ENCODE peak calls at places on chromosomes 13 and 19, in seven cellular contexts. One of them, this sample, is unnamed.

GRCh38 chr19:11624064-11624463 is 26.8 kb downstream of the ZNF627 start:
- DNase-seq in fibroblast of lung: peak
- DNase-seq in AG10803: peak
- DNase-seq in BJ: peak
- DNase-seq in coronary artery: no peak
- DNase-seq in choroid plexus epithelial cell: peak
- DNase-seq in ovary: no peak
- DNase-seq in this sample: peak

GRCh38 chr19:2359992-2360875 is at the start of gene TMPRSS9:
- DNase-seq in fibroblast of lung: no peak
- DNase-seq in AG10803: no peak
- DNase-seq in BJ: no peak
- DNase-seq in coronary artery: no peak
- DNase-seq in choroid plexus epithelial cell: no peak
- DNase-seq in ovary: no peak
- DNase-seq in this sample: no peak

GRCh38 chr13:61417171-61417570 is 1.5 kb upstream of the PCDH20 start:
- DNase-seq in fibroblast of lung: no peak
- DNase-seq in AG10803: no peak
- DNase-seq in BJ: no peak
- DNase-seq in coronary artery: no peak
- DNase-seq in choroid plexus epithelial cell: no peak
- DNase-seq in ovary: no peak
- DNase-seq in this sample: no peak

GRCh38 chr13:60811581-60811980 is 414.6 kb downstream of the TDRD3 start:
- DNase-seq in fibroblast of lung: no peak
- DNase-seq in AG10803: no peak
- DNase-seq in BJ: no peak
- DNase-seq in coronary artery: no peak
- DNase-seq in choroid plexus epithelial cell: no peak
- DNase-seq in ovary: no peak
- DNase-seq in this sample: no peak

GRCh38 chr19:13083627-13084026 is 19.0 kb downstream of the LYL1 start:
- DNase-seq in fibroblast of lung: no peak
- DNase-seq in AG10803: no peak
- DNase-seq in BJ: no peak
- DNase-seq in coronary artery: no peak
- DNase-seq in choroid plexus epithelial cell: peak
- DNase-seq in ovary: no peak
- DNase-seq in this sample: no peak

GRCh38 chr13:46687810-46688209 is 109.2 kb downstream of the ESD start:
- DNase-seq in fibroblast of lung: peak
- DNase-seq in AG10803: no peak
- DNase-seq in BJ: no peak
- DNase-seq in coronary artery: no peak
- DNase-seq in choroid plexus epithelial cell: peak
- DNase-seq in ovary: no peak
- DNase-seq in this sample: peak

GRCh38 chr19:54458648-54459281 is 4.8 kb downstream of the LENG9 start:
- DNase-seq in fibroblast of lung: no peak
- DNase-seq in AG10803: no peak
- DNase-seq in BJ: no peak
- DNase-seq in coronary artery: no peak
- DNase-seq in choroid plexus epithelial cell: no peak
- DNase-seq in ovary: no peak
- DNase-seq in this sample: no peak

GRCh38 chr19:11519138-11519537 is 9.8 kb downstream of the ECSIT start:
- DNase-seq in fibroblast of lung: no peak
- DNase-seq in AG10803: no peak
- DNase-seq in BJ: no peak
- DNase-seq in coronary artery: no peak
- DNase-seq in choroid plexus epithelial cell: no peak
- DNase-seq in ovary: no peak
- DNase-seq in this sample: no peak

GRCh38 chr19:54190942-54191670 is at the start of gene TSEN34:
- DNase-seq in fibroblast of lung: no peak
- DNase-seq in AG10803: peak
- DNase-seq in BJ: peak
- DNase-seq in coronary artery: peak
- DNase-seq in choroid plexus epithelial cell: peak
- DNase-seq in ovary: peak
- DNase-seq in this sample: peak

GRCh38 chr13:48896312-48896711 is 79.4 kb upstream of the FNDC3A start:
- DNase-seq in fibroblast of lung: peak
- DNase-seq in AG10803: peak
- DNase-seq in BJ: no peak
- DNase-seq in coronary artery: no peak
- DNase-seq in choroid plexus epithelial cell: peak
- DNase-seq in ovary: no peak
- DNase-seq in this sample: peak

GRCh38 chr19:33472696-33473624 is 48.6 kb downstream of the PEPD start:
- DNase-seq in fibroblast of lung: peak
- DNase-seq in AG10803: peak
- DNase-seq in BJ: peak
- DNase-seq in coronary artery: no peak
- DNase-seq in choroid plexus epithelial cell: peak
- DNase-seq in ovary: no peak
- DNase-seq in this sample: peak

GRCh38 chr19:2636897-2637683 is 65.4 kb downstream of the GNG7 start:
- DNase-seq in fibroblast of lung: peak
- DNase-seq in AG10803: peak
- DNase-seq in BJ: no peak
- DNase-seq in coronary artery: peak
- DNase-seq in choroid plexus epithelial cell: peak
- DNase-seq in ovary: peak
- DNase-seq in this sample: peak

GRCh38 chr19:15717781-15718180 is 10.0 kb upstream of the OR10H2 start:
- DNase-seq in fibroblast of lung: no peak
- DNase-seq in AG10803: no peak
- DNase-seq in BJ: no peak
- DNase-seq in coronary artery: no peak
- DNase-seq in choroid plexus epithelial cell: no peak
- DNase-seq in ovary: no peak
- DNase-seq in this sample: no peak

GRCh38 chr13:43006893-43007631 is 15.0 kb upstream of the EPSTI1 start:
- DNase-seq in fibroblast of lung: peak
- DNase-seq in AG10803: peak
- DNase-seq in BJ: no peak
- DNase-seq in coronary artery: no peak
- DNase-seq in choroid plexus epithelial cell: peak
- DNase-seq in ovary: no peak
- DNase-seq in this sample: peak

GRCh38 chr19:38389957-38390924 is 1.7 kb downstream of the SPRED3 start:
- DNase-seq in fibroblast of lung: no peak
- DNase-seq in AG10803: no peak
- DNase-seq in BJ: no peak
- DNase-seq in coronary artery: no peak
- DNase-seq in choroid plexus epithelial cell: no peak
- DNase-seq in ovary: no peak
- DNase-seq in this sample: no peak

GRCh38 chr13:19181021-19181620 is 503 bp downstream of the TUBA3C start:
- DNase-seq in fibroblast of lung: no peak
- DNase-seq in AG10803: no peak
- DNase-seq in BJ: no peak
- DNase-seq in coronary artery: peak
- DNase-seq in choroid plexus epithelial cell: no peak
- DNase-seq in ovary: no peak
- DNase-seq in this sample: no peak

GRCh38 chr13:45464141-45464686 is 525 bp upstream of the COG3 start:
- DNase-seq in fibroblast of lung: no peak
- DNase-seq in AG10803: no peak
- DNase-seq in BJ: no peak
- DNase-seq in coronary artery: no peak
- DNase-seq in choroid plexus epithelial cell: no peak
- DNase-seq in ovary: no peak
- DNase-seq in this sample: no peak

GRCh38 chr13:107284168-107284567 is 716.2 kb upstream of the ARGLU1 start:
- DNase-seq in fibroblast of lung: peak
- DNase-seq in AG10803: no peak
- DNase-seq in BJ: no peak
- DNase-seq in coronary artery: no peak
- DNase-seq in choroid plexus epithelial cell: peak
- DNase-seq in ovary: no peak
- DNase-seq in this sample: peak

GRCh38 chr19:6731822-6732221 is 5.6 kb downstream of the GPR108 start:
- DNase-seq in fibroblast of lung: no peak
- DNase-seq in AG10803: no peak
- DNase-seq in BJ: no peak
- DNase-seq in coronary artery: no peak
- DNase-seq in choroid plexus epithelial cell: no peak
- DNase-seq in ovary: no peak
- DNase-seq in this sample: no peak

GRCh38 chr13:51068501-51068900 is 42.6 kb downstream of the C13orf42 start:
- DNase-seq in fibroblast of lung: no peak
- DNase-seq in AG10803: no peak
- DNase-seq in BJ: no peak
- DNase-seq in coronary artery: no peak
- DNase-seq in choroid plexus epithelial cell: no peak
- DNase-seq in ovary: no peak
- DNase-seq in this sample: no peak

GRCh38 chr13:100887729-100888151 is 213.1 kb upstream of the TMTC4 start:
- DNase-seq in fibroblast of lung: peak
- DNase-seq in AG10803: peak
- DNase-seq in BJ: peak
- DNase-seq in coronary artery: no peak
- DNase-seq in choroid plexus epithelial cell: peak
- DNase-seq in ovary: no peak
- DNase-seq in this sample: peak

GRCh38 chr19:48271531-48272151 is 1.8 kb downstream of the ZNF114 start:
- DNase-seq in fibroblast of lung: peak
- DNase-seq in AG10803: peak
- DNase-seq in BJ: no peak
- DNase-seq in coronary artery: no peak
- DNase-seq in choroid plexus epithelial cell: peak
- DNase-seq in ovary: no peak
- DNase-seq in this sample: peak

GRCh38 chr19:55538132-55538531 is 1.2 kb upstream of the SBK2 start:
- DNase-seq in fibroblast of lung: no peak
- DNase-seq in AG10803: no peak
- DNase-seq in BJ: no peak
- DNase-seq in coronary artery: no peak
- DNase-seq in choroid plexus epithelial cell: no peak
- DNase-seq in ovary: no peak
- DNase-seq in this sample: no peak

GRCh38 chr19:43499042-43499441 is 5.5 kb downstream of the PHLDB3 start:
- DNase-seq in fibroblast of lung: no peak
- DNase-seq in AG10803: no peak
- DNase-seq in BJ: no peak
- DNase-seq in coronary artery: no peak
- DNase-seq in choroid plexus epithelial cell: no peak
- DNase-seq in ovary: no peak
- DNase-seq in this sample: no peak

GRCh38 chr19:13102666-13103584 is at the start of gene LYL1:
- DNase-seq in fibroblast of lung: peak
- DNase-seq in AG10803: no peak
- DNase-seq in BJ: no peak
- DNase-seq in coronary artery: peak
- DNase-seq in choroid plexus epithelial cell: no peak
- DNase-seq in ovary: peak
- DNase-seq in this sample: peak

DNA sequence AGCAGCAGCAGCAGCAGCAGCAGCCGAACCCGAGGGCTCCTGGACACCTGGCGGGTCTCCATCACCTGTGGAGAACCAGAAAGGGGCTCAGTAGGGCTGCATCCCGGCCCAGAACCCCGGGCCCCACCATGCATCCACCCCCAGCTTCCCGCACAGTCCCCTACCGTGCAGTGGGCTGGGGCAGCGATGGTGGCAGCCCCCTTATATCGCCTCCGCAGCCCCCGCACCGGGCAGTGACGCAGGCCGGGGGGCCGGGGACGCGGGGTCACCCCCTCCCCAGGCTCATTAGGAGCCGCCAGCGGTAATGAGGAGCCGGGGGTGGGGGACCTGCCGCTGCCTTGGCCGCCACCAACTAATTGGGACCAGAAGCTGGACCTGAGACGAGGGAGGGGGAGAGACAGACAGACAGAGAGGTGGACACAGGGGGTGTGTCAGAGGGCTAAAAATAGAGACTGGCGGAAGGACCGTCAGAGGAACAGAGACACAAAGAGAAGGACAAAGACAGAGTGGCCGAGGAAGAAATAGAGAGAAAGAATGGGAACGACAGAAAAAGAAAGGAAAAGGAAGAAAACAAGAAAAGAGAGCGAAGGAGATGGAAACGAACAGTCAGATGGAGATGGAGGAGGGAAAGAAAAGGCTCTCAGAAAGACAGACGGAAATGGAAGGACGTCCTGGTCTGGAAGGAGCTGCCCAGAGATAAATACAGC is at the start of gene PTH2:
- DNase-seq in fibroblast of lung: no peak
- DNase-seq in AG10803: no peak
- DNase-seq in BJ: no peak
- DNase-seq in coronary artery: no peak
- DNase-seq in choroid plexus epithelial cell: no peak
- DNase-seq in ovary: no peak
- DNase-seq in this sample: no peak
- H3K4me3 ChIP-seq in fibroblast of lung: no peak
- H3K4me3 ChIP-seq in AG10803: no peak
- H3K4me3 ChIP-seq in BJ: no peak
- H3K4me3 ChIP-seq in coronary artery: peak
- H3K4me3 ChIP-seq in choroid plexus epithelial cell: no peak
- H3K4me3 ChIP-seq in ovary: no peak
- H3K4me3 ChIP-seq in this sample: no peak

DNA sequence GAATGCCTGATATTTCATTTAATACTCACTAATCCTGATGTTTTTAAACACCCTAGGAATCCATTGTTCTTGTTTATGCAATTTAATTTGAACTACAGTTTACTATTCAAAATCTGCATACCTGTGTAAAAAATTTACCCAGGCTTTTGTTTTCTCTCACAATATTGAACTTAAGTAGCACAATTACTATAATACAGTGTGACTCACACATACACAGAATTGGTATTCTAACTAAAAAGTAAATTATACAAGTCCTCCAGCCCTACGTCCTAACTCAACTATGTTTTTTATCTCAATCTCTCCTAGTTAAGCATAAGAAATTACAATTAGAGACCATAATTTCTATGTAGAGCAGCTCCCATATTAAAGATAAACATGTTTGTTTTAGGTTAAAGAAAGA is 41.8 kb downstream of the MYCBP2 start:
- DNase-seq in fibroblast of lung: no peak
- DNase-seq in AG10803: no peak
- DNase-seq in BJ: no peak
- DNase-seq in coronary artery: no peak
- DNase-seq in choroid plexus epithelial cell: no peak
- DNase-seq in ovary: no peak
- DNase-seq in this sample: no peak
- TF ChIP-seq CTCF in fibroblast of lung: no peak
- TF ChIP-seq CTCF in AG10803: no peak
- TF ChIP-seq CTCF in BJ: no peak
- TF ChIP-seq CTCF in coronary artery: no peak
- TF ChIP-seq CTCF in choroid plexus epithelial cell: no peak
- TF ChIP-seq CTCF in ovary: no peak
- TF ChIP-seq CTCF in this sample: no peak

GRCh38 chr13:114313061-114313860 is 1.0 kb upstream of the CHAMP1 start:
- DNase-seq in fibroblast of lung: peak
- DNase-seq in AG10803: no peak
- DNase-seq in BJ: no peak
- DNase-seq in coronary artery: no peak
- DNase-seq in choroid plexus epithelial cell: no peak
- DNase-seq in ovary: no peak
- DNase-seq in this sample: no peak
- H3K4me3 ChIP-seq in fibroblast of lung: peak
- H3K4me3 ChIP-seq in AG10803: peak
- H3K4me3 ChIP-seq in BJ: peak
- H3K4me3 ChIP-seq in coronary artery: peak
- H3K4me3 ChIP-seq in choroid plexus epithelial cell: peak
- H3K4me3 ChIP-seq in ovary: peak
- H3K4me3 ChIP-seq in this sample: peak

GRCh38 chr13:20833900-20834679 is 60.3 kb upstream of the EEF1AKMT1 start:
- DNase-seq in fibroblast of lung: no peak
- DNase-seq in AG10803: no peak
- DNase-seq in BJ: no peak
- DNase-seq in coronary artery: no peak
- DNase-seq in choroid plexus epithelial cell: no peak
- DNase-seq in ovary: no peak
- DNase-seq in this sample: no peak
- TF ChIP-seq CTCF in fibroblast of lung: no peak
- TF ChIP-seq CTCF in AG10803: no peak
- TF ChIP-seq CTCF in BJ: no peak
- TF ChIP-seq CTCF in coronary artery: no peak
- TF ChIP-seq CTCF in choroid plexus epithelial cell: no peak
- TF ChIP-seq CTCF in ovary: no peak
- TF ChIP-seq CTCF in this sample: no peak